ENCODE peak calls at places on chromosome 2, in four cellular contexts. V, J, T and B are unnamed samples.

GRCh38 chr2:117856415-117857210 is 42.1 kb downstream of the DDX18 start:
- DNase-seq in T (peak; percentile 88), J (peak; percentile 57), V (peak; percentile 4), B (no peak)

GRCh38 chr2:30752811-30753210 is 54.4 kb downstream of the CAPN13 start:
- DNase-seq in J (no peak), V (no peak), T (no peak), B (no peak)

GRCh38 chr2:143939976-143940375 is 579.9 kb downstream of the ZEB2 start:
- DNase-seq in T (peak; percentile 21), V (peak; percentile 10), J (no peak), B (no peak)

GRCh38 chr2:44077942-44078511 is 82.2 kb upstream of the LRPPRC start:
- DNase-seq in T (no peak), V (no peak), J (peak; percentile 43), B (no peak)

GRCh38 chr2:20182241-20182931 is 42.5 kb downstream of the SDC1 start:
- DNase-seq in J (no peak), V (no peak), T (no peak), B (no peak)

GRCh38 chr2:120995656-120996190 is 260.1 kb downstream of the GLI2 start:
- DNase-seq in J (no peak), V (no peak), T (no peak), B (no peak)

GRCh38 chr2:74281576-74281975 is 61.6 kb downstream of the SLC4A5 start:
- DNase-seq in J (no peak), T (no peak), V (no peak), B (no peak)

GRCh38 chr2:210198326-210198725 is 26.9 kb downstream of the ACADL start:
- DNase-seq in J (no peak), V (no peak), T (peak; percentile 41), B (no peak)

GRCh38 chr2:66070717-66071602 is 364.0 kb upstream of the MEIS1 start:
- DNase-seq in V (no peak), J (no peak), T (no peak), B (no peak)

GRCh38 chr2:235820571-235820970 is 326.7 kb downstream of the AGAP1 start:
- DNase-seq in V (no peak), T (no peak), J (no peak), B (no peak)

GRCh38 chr2:36701391-36701795 is 4.9 kb downstream of the VIT start:
- DNase-seq in J (peak; percentile 75), V (peak; percentile 69), T (no peak), B (peak; percentile 52)
- H3K27ac ChIP-seq in J (peak overlapping the region; percentile 27), V (no peak overlapping the region), T (no peak overlapping the region), B (peak overlapping the region; percentile 64)

GRCh38 chr2:218235017-218235416 is 18.0 kb downstream of the ARPC2 start:
- DNase-seq in V (no peak), J (no peak), T (no peak), B (no peak)

GRCh38 chr2:218236829-218237228 is 19.8 kb downstream of the ARPC2 start:
- DNase-seq in T (no peak), J (no peak), V (no peak), B (no peak)

GRCh38 chr2:218230882-218231281 is 13.9 kb downstream of the ARPC2 start:
- DNase-seq in V (peak; percentile 37), T (no peak), J (peak; percentile 48), B (peak; percentile 76)

GRCh38 chr2:218233543-218233942 is 16.6 kb downstream of the ARPC2 start:
- DNase-seq in V (no peak), J (no peak), T (no peak), B (no peak)

GRCh38 chr2:218234487-218234886 is 17.5 kb downstream of the ARPC2 start:
- DNase-seq in J (no peak), V (no peak), T (no peak), B (no peak)
- H3K79me2 ChIP-seq in J (no peaks in the 10 kb centered on the region), V (peaks cover 10% of the 10 kb centered on the region), T (peaks cover 48% of the 10 kb centered on the region), B (peaks cover 38% of the 10 kb centered on the region)

GRCh38 chr2:59029058-59029457 is 787.9 kb upstream of the FANCL start:
- DNase-seq in T (no peak), V (no peak), J (no peak), B (no peak)

GRCh38 chr2:59032469-59032868 is 791.3 kb upstream of the FANCL start:
- DNase-seq in J (no peak), T (no peak), V (no peak), B (no peak)

DNA sequence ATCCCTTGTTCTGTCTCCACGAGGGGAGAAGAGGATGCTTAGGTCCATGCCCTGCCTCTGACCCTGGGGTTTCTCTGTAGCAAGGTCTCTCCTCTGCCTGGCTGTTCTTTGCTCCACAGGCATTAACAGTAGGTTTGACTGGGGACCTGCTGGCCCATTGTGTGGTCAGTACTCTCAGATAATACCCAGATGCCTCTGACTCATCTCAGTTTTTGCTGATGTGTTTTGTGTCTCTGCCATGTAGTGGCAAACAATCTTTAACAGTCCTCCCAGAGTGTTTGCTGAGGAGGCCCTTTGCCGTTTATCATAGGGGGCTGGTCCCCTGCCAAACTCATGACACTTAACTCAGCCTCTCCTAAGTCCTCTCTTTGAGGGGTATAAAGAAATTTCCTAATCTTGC is 793.7 kb upstream of the FANCL start:
- DNase-seq in T (no peak), J (peak; percentile 10), V (no peak), B (peak; percentile 23)
- H3K27ac ChIP-seq in T (no peak overlapping the region), J (no peak overlapping the region), V (no peak overlapping the region), B (no peak overlapping the region)

DNA sequence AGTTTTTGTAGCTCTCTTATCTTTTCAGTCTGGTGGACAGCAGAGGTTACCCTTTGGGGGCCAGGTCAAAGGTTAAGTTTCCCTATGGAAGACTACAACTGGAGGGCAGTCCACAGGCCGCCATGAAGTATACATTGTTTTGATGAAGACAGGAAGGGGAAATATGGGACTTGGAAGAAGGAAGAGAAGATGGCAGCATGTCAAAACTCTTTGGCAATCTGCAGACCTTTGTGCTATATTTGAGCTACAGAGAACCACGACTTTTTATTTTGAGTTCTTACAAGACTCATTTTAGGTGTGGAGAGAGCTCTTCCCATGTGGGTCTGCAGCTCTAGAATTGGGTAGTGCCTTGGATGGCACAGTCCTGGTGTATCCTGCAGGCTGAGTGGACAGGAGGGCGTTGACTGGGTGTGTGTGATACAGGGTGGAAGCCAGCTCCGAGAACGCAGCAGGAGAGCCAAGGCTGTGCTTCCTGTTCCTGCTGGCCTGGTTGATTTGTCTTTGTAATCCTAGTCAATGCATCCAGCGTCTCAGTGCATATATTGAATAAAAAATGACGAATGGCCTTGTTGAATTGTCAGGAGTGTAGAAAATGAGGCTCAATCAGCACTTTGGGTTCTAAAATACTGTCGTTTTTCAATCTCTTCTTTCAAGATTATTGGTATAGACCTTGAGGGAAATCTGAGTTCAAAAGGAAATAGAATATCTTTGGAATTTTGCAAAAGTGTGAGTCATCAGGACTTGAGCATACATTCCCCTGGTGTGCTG is 11.5 kb downstream of the ITGA6 start:
- DNase-seq in J (no peak), T (peak; percentile 71), V (no peak), B (no peak)
- H3K79me2 ChIP-seq in J (peaks cover 11% of the 10 kb centered on the region), T (peaks cover 88% of the 10 kb centered on the region), V (peaks cover 99% of the 10 kb centered on the region), B (peaks cover 59% of the 10 kb centered on the region)

GRCh38 chr2:38788306-38788705 is 10.3 kb downstream of the GEMIN6 start:
- DNase-seq in T (no peak), V (no peak), J (no peak), B (no peak)
- H3K27ac ChIP-seq in T (no peak overlapping the region), V (no peak overlapping the region), J (no peak overlapping the region), B (no peak overlapping the region)

DNA sequence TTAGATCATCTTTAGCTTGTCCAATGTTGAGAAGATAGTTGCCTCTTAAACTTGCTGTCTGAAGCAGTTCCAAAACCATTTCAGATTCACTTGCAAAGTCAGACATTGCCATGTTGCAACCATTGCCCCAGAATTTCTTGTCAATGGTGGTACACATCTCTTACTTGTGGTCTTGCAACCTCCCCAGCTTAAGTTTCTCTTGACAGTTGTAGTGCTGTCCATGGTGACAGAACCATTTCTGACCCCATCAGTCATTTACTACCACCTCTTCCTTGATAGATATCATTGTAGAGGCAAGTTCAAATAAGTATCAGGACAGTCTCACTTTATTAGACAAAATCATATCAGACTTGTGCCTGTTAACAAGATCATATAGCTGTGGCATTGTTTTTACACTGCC is 407.2 kb upstream of the HNRNPA3 start:
- DNase-seq in V (no peak), J (no peak), T (no peak), B (no peak)
- H3K79me2 ChIP-seq in V (no peaks in the 10 kb centered on the region), J (no peaks in the 10 kb centered on the region), T (no peaks in the 10 kb centered on the region), B (no peaks in the 10 kb centered on the region)

DNA sequence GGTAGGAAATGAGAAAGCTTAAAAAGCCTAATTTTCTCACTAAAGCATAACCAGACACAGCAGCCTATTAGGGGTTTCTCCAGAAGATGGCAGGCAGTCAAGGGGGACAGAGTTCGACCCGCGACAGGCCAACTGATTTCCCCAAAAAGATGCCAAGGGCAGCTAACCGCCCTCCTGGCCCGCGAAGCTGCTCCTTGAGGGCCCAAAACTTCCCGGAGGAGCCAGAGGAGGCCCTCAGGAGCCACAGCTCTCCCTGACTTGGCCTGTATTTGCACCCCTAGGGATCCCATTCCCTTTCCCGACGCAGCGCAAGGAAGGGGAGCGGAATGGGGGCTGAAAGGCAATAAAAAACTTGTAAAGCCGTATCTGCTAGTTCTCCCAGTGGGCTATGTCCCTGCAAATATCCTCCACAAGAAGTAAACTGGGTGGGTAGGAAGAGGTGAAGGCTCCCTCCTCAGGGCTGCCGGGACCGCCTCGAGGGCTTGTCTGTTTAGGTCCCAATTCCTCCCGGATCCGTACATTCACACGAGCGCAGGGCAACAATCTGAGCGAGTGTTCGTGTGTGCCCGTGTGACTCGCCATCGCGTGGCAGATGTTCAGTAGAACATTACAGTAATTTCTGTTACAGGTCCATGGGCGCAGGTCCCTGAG is 756 bp upstream of the NAGK start:
- DNase-seq in J (no peak), V (peak; percentile 57), T (no peak), B (peak; percentile 25)
- H3K27ac ChIP-seq in J (peak overlapping the region; percentile 7), V (peak overlapping the region; percentile 85), T (peak overlapping the region; percentile 69), B (peak overlapping the region; percentile 94)

DNA sequence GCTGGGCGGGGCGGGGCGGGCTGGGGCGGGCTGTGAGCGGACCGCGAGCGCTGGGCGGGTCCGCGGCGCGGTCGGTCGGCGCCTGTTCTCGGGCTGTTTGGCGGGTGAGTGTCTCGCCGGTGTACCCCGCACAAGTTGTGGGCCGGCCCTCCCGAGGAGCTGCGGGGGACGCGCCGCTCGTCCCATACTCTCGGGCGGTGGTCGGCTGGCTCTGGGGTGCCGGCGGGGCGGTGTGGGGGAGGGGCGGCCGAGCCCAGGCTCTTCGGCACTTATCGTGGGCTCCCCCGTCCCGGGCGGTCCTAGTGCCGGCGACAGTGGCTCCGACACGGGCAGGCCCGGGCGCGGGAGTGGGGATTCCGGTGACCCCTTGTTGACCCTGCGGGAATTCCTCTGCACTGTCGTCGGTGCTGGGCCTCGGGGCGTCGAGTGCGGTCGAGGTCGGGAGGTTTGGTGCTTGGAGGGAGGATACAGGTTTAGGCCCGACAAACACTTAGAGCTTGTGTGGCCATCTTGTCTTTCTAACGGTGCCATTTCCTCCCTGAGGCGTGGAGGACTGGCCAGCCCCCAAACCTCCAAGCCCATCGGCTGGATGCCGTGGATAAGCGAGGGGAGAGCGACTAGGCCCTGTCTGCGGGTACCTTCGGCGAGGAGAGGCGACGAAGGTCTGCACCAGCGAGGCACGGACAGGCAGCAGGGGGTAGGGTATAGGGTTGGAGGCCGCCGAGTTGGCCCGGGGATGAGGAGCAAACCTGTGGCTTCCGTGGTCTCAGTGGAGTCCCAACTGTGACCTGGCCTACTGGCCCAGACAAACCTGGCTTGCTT is at the start of gene SEPTIN2:
- DNase-seq in J (peak; percentile 80), T (peak; percentile 85), V (peak; percentile 69), B (peak; percentile 86)
- H3K79me2 ChIP-seq in J (peaks cover 88% of the 10 kb centered on the region), T (peaks cover 89% of the 10 kb centered on the region), V (peaks cover 90% of the 10 kb centered on the region), B (peaks cover 89% of the 10 kb centered on the region)

GRCh38 chr2:139281124-139281523 is 500.9 kb upstream of the NXPH2 start:
- DNase-seq in V (no peak), J (no peak), T (no peak), B (no peak)
- H3K27ac ChIP-seq in V (no peak overlapping the region), J (no peak overlapping the region), T (no peak overlapping the region), B (no peak overlapping the region)

GRCh38 chr2:201116959-201117734 is 1.2 kb downstream of the CFLAR start:
- DNase-seq in T (peak; percentile 94), J (peak; percentile 26), V (peak; percentile 58), B (peak; percentile 76)
- H3K79me2 ChIP-seq in T (peaks cover 44% of the 10 kb centered on the region), J (no peaks in the 10 kb centered on the region), V (peaks cover 8% of the 10 kb centered on the region), B (peaks cover 51% of the 10 kb centered on the region)